ENCODE peak calls at places on chromosomes 6 and 20, in seven cellular contexts. F is CD4-positive, alpha-beta T cell; S is MM.1S; U is cardiac muscle cell; W is RWPE1; A is Calu3; J is left lung. M is an unnamed sample.
A peak's percentile ranks its signal among the peaks of the same experiment; 100 is the strongest.

GRCh38 chr20:25177890-25178321 is 17.6 kb upstream of the ENTPD6 start:
- DNase-seq in F (no peak), S (no peak), U (no peak), W (peak; percentile 68), A (peak; percentile 12), J (no peak), M (no peak)

GRCh38 chr20:4401601-4402000 is 320.1 kb upstream of the PRND start:
- DNase-seq in F (no peak), S (no peak), U (no peak), W (no peak), A (no peak), J (no peak), M (no peak)

GRCh38 chr6:3202999-3203696 is 24.3 kb downstream of the TUBB2B start:
- DNase-seq in F (no peak), S (no peak), U (no peak), W (no peak), A (no peak), J (no peak), M (no peak)

GRCh38 chr6:23174781-23175361 is 605.5 kb downstream of the HDGFL1 start:
- DNase-seq in F (no peak), S (no peak), U (no peak), W (peak; percentile 49), A (no peak), J (no peak), M (peak; percentile 42)

GRCh38 chr6:33410711-33411631 is at the start of gene PHF1:
- DNase-seq in F (peak; percentile 74), S (no peak), U (peak; percentile 67), W (peak; percentile 94), A (no peak), J (peak; percentile 90), M (peak; percentile 85)

GRCh38 chr20:4070323-4071176 is 55.2 kb upstream of the RNF24 start:
- DNase-seq in F (no peak), S (no peak), U (no peak), W (no peak), A (no peak), J (no peak), M (no peak)

GRCh38 chr6:148747145-148747492 is 289 bp downstream of the UST start:
- DNase-seq in F (no peak), S (no peak), U (peak; percentile 61), W (no peak), A (peak; percentile 10), J (peak; percentile 82), M (no peak)

GRCh38 chr20:36391955-36392354 is 85.8 kb downstream of the DLGAP4 start:
- DNase-seq in F (no peak), S (no peak), U (no peak), W (no peak), A (no peak), J (no peak), M (no peak)

GRCh38 chr6:743320-744096 is 50.6 kb upstream of the EXOC2 start:
- DNase-seq in F (no peak), S (no peak), U (no peak), W (no peak), A (no peak), J (no peak), M (no peak)

GRCh38 chr6:110378552-110378951 is 20.4 kb upstream of the METTL24 start:
- DNase-seq in F (no peak), S (no peak), U (no peak), W (no peak), A (no peak), J (peak; percentile 53), M (no peak)

GRCh38 chr6:144296973-144297372 is 11.8 kb downstream of the UTRN start:
- DNase-seq in F (no peak), S (no peak), U (no peak), W (no peak), A (no peak), J (no peak), M (no peak)

GRCh38 chr6:163538331-163538730 is 123.8 kb downstream of the QKI start:
- DNase-seq in F (no peak), S (no peak), U (no peak), W (no peak), A (no peak), J (no peak), M (no peak)

DNA sequence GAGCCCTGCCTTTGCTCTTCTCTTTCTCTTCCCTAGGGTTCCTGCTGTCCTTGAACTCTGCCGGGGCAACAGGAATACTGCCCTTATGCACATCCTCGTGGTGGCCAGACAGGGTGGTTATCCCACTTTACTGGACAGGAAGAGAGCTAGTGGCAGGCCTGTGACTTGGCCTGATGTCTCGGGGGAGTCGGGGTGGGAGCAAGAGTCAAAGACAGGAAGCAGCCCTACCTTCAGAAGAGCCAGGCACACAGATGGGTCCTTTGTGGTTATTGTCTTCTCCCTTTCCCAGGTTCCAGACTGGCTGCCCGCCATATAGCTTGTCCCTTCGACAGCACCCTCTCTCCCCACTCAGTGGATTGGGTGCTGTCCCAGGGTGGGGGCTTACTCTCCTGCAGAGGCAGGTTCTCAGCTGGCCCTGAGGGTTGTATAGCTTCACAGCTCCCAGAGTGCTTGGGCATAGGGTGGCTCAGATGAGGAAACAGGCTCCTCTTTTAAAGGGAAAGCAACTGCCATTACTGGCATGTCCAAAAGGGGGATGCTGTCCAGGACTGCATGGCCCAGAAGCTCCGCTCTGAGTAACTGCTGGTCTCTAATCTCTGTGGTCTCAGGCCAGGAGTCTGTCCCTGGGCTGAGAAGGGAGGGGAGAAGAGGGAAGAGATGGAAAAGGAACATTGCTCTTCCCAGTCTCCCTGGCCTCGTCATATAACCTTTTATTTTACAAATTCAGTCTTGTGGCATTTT is 17.3 kb downstream of the PLCG1 start:
- DNase-seq in F (no peak), S (no peak), U (no peak), W (no peak), A (no peak), J (no peak), M (no peak)
- TF ChIP-seq CTCF in F (no peak), S (no peak), U (peak; percentile 28), W (no peak), A (no peak), J (no peak), M (no peak)

GRCh38 chr6:38216451-38216850 is 396.9 kb downstream of the ZFAND3 start:
- DNase-seq in F (no peak), S (no peak), U (no peak), W (no peak), A (no peak), J (no peak), M (no peak)

GRCh38 chr6:38214159-38214558 is 394.6 kb downstream of the ZFAND3 start:
- DNase-seq in F (no peak), S (no peak), U (no peak), W (no peak), A (no peak), J (no peak), M (no peak)

GRCh38 chr6:38215651-38216319 is 396.3 kb downstream of the ZFAND3 start:
- DNase-seq in F (no peak), S (no peak), U (no peak), W (no peak), A (no peak), J (no peak), M (no peak)

GRCh38 chr6:38213275-38213674 is 393.7 kb downstream of the ZFAND3 start:
- DNase-seq in F (no peak), S (no peak), U (peak; percentile 30), W (no peak), A (no peak), J (no peak), M (no peak)

GRCh38 chr6:38215225-38215624 is 395.7 kb downstream of the ZFAND3 start:
- DNase-seq in F (no peak), S (no peak), U (no peak), W (no peak), A (no peak), J (no peak), M (no peak)
- TF ChIP-seq CTCF in F (no peak), S (no peak), U (no peak), W (no peak), A (no peak), J (no peak), M (no peak)

GRCh38 chr6:104321301-104321700 is 538.4 kb downstream of the HACE1 start:
- DNase-seq in F (no peak), S (no peak), U (no peak), W (no peak), A (no peak), J (no peak), M (no peak)

GRCh38 chr6:104326173-104327001 is 533.3 kb downstream of the HACE1 start:
- DNase-seq in F (no peak), S (no peak), U (no peak), W (no peak), A (no peak), J (no peak), M (peak; percentile 65)

GRCh38 chr6:104324305-104324704 is 535.4 kb downstream of the HACE1 start:
- DNase-seq in F (no peak), S (no peak), U (no peak), W (no peak), A (no peak), J (no peak), M (no peak)

GRCh38 chr6:104322849-104323248 is 536.9 kb downstream of the HACE1 start:
- DNase-seq in F (no peak), S (no peak), U (no peak), W (no peak), A (no peak), J (no peak), M (peak; percentile 6)

GRCh38 chr6:104325341-104326172 is 534.2 kb downstream of the HACE1 start:
- DNase-seq in F (no peak), S (peak; percentile 35), U (peak; percentile 30), W (peak; percentile 27), A (peak; percentile 14), J (no peak), M (peak; percentile 69)
- TF ChIP-seq CTCF in F (no peak), S (peak; percentile 65), U (peak; percentile 69), W (peak; percentile 69), A (peak; percentile 47), J (peak; percentile 36), M (peak; percentile 84)

GRCh38 chr6:152099816-152100618 is 292.5 kb downstream of the ESR1 start:
- DNase-seq in F (no peak), S (no peak), U (peak; percentile 11), W (peak; percentile 49), A (no peak), J (peak; percentile 75), M (peak; percentile 16)

GRCh38 chr6:152094992-152095592 is 287.6 kb downstream of the ESR1 start:
- DNase-seq in F (no peak), S (no peak), U (no peak), W (peak; percentile 96), A (peak; percentile 75), J (peak; percentile 80), M (peak; percentile 57)

GRCh38 chr6:152094276-152094675 is 286.8 kb downstream of the ESR1 start:
- DNase-seq in F (no peak), S (no peak), U (no peak), W (no peak), A (no peak), J (no peak), M (no peak)

GRCh38 chr6:152098683-152099082 is 291.2 kb downstream of the ESR1 start:
- DNase-seq in F (no peak), S (no peak), U (no peak), W (no peak), A (no peak), J (no peak), M (no peak)

DNA sequence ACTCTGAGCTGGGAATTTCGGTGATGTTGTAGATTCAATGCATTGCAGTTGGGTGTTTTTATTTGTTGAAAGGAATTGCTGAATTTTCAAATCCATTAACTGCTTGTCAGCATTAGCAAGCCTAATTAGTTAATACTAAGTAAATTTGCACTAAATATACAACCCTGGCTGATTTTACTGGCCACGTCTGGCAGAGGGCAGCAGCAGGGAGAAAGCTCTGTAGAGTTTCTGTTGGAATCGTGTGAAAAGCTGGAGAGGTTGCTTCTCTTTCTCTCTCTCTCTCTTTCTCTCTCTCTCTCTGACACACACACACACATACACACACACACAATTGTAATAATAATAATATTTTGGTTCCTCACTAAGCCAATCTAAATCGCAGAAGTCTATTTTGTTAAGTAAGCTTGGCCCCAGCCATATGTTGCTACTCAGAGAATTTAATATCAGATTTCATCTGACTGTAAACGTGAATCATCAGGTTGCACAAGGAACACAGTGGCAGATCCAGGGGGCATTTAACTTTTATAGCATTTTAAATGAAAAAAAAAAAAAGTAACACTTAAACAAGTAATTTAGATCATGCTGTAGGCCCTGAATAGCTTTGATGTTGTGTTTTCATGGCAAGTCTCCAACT is 289.5 kb downstream of the ESR1 start:
- DNase-seq in F (no peak), S (no peak), U (no peak), W (peak; percentile 71), A (no peak), J (no peak), M (peak; percentile 23)
- TF ChIP-seq CTCF in F (no peak), S (no peak), U (peak; percentile 32), W (no peak), A (no peak), J (no peak), M (no peak)

M was measured in A673.